ENCODE peak calls at places on chromosomes 13 and 19, in ten cellular contexts. One of them, this sample, is unnamed. For H3K36me3, the result is how much of the 10 kb centered on the place peaks cover.

GRCh38 chr19:58399903-58400637 is 4.6 kb downstream of the RNF225 start:
- DNase-seq in colonic mucosa: no peak
- DNase-seq in CD4-positive, alpha-beta memory T cell: no peak
- DNase-seq in neural progenitor cell: no peak
- DNase-seq in adipocyte: no peak
- DNase-seq in ovary: no peak
- DNase-seq in GM23248: peak
- DNase-seq in IMR-90: no peak
- DNase-seq in GM23338: no peak
- DNase-seq in iPS DF 6.9: no peak
- DNase-seq in this sample: no peak

GRCh38 chr19:741506-742131 is 9.3 kb upstream of the MISP start:
- DNase-seq in GM23248: no peak
- DNase-seq in iPS DF 6.9: peak
- DNase-seq in ovary: peak
- DNase-seq in GM23338: peak
- DNase-seq in adipocyte: no peak
- DNase-seq in colonic mucosa: no peak
- DNase-seq in CD4-positive, alpha-beta memory T cell: no peak
- DNase-seq in neural progenitor cell: peak
- DNase-seq in IMR-90: no peak
- DNase-seq in this sample: no peak

GRCh38 chr19:14085309-14085995 is at the start of gene C19orf67:
- DNase-seq in IMR-90: no peak
- DNase-seq in GM23338: peak
- DNase-seq in GM23248: no peak
- DNase-seq in iPS DF 6.9: no peak
- DNase-seq in ovary: no peak
- DNase-seq in neural progenitor cell: peak
- DNase-seq in adipocyte: no peak
- DNase-seq in CD4-positive, alpha-beta memory T cell: no peak
- DNase-seq in colonic mucosa: no peak
- DNase-seq in this sample: no peak

GRCh38 chr13:59633290-59633689 is 530.4 kb downstream of the DIAPH3 start:
- DNase-seq in iPS DF 6.9: no peak
- DNase-seq in colonic mucosa: no peak
- DNase-seq in ovary: no peak
- DNase-seq in CD4-positive, alpha-beta memory T cell: no peak
- DNase-seq in neural progenitor cell: no peak
- DNase-seq in IMR-90: no peak
- DNase-seq in GM23338: no peak
- DNase-seq in GM23248: no peak
- DNase-seq in adipocyte: no peak
- DNase-seq in this sample: no peak

GRCh38 chr13:24272452-24273161 is 36.8 kb upstream of the C1QTNF9 start:
- DNase-seq in adipocyte: no peak
- DNase-seq in colonic mucosa: peak
- DNase-seq in GM23338: no peak
- DNase-seq in CD4-positive, alpha-beta memory T cell: peak
- DNase-seq in neural progenitor cell: no peak
- DNase-seq in iPS DF 6.9: no peak
- DNase-seq in ovary: peak
- DNase-seq in IMR-90: no peak
- DNase-seq in GM23248: no peak
- DNase-seq in this sample: no peak

GRCh38 chr13:98214008-98214643 is 37.1 kb upstream of the RNF113B start:
- DNase-seq in CD4-positive, alpha-beta memory T cell: no peak
- DNase-seq in GM23248: peak
- DNase-seq in iPS DF 6.9: no peak
- DNase-seq in adipocyte: no peak
- DNase-seq in ovary: peak
- DNase-seq in IMR-90: peak
- DNase-seq in colonic mucosa: no peak
- DNase-seq in neural progenitor cell: no peak
- DNase-seq in GM23338: no peak
- DNase-seq in this sample: no peak

GRCh38 chr19:1566392-1567115 is 1.6 kb downstream of the MEX3D start:
- DNase-seq in IMR-90: peak
- DNase-seq in GM23338: peak
- DNase-seq in ovary: peak
- DNase-seq in colonic mucosa: peak
- DNase-seq in GM23248: peak
- DNase-seq in adipocyte: peak
- DNase-seq in neural progenitor cell: peak
- DNase-seq in CD4-positive, alpha-beta memory T cell: no peak
- DNase-seq in iPS DF 6.9: no peak
- DNase-seq in this sample: peak

GRCh38 chr19:17706750-17707181 is 12.5 kb upstream of the MAP1S start:
- DNase-seq in GM23338: peak
- DNase-seq in ovary: no peak
- DNase-seq in IMR-90: peak
- DNase-seq in adipocyte: peak
- DNase-seq in iPS DF 6.9: no peak
- DNase-seq in CD4-positive, alpha-beta memory T cell: no peak
- DNase-seq in neural progenitor cell: peak
- DNase-seq in GM23248: peak
- DNase-seq in colonic mucosa: no peak
- DNase-seq in this sample: no peak

GRCh38 chr13:40611635-40612422 is 54.6 kb downstream of the FOXO1 start:
- DNase-seq in neural progenitor cell: no peak
- DNase-seq in adipocyte: no peak
- DNase-seq in IMR-90: no peak
- DNase-seq in ovary: no peak
- DNase-seq in CD4-positive, alpha-beta memory T cell: no peak
- DNase-seq in GM23248: no peak
- DNase-seq in GM23338: no peak
- DNase-seq in colonic mucosa: no peak
- DNase-seq in iPS DF 6.9: no peak
- DNase-seq in this sample: no peak

GRCh38 chr19:48982280-48982679 is 10.8 kb downstream of the GYS1 start:
- DNase-seq in neural progenitor cell: peak
- DNase-seq in GM23248: peak
- DNase-seq in iPS DF 6.9: no peak
- DNase-seq in GM23338: peak
- DNase-seq in ovary: no peak
- DNase-seq in IMR-90: no peak
- DNase-seq in adipocyte: no peak
- DNase-seq in CD4-positive, alpha-beta memory T cell: no peak
- DNase-seq in colonic mucosa: no peak
- DNase-seq in this sample: no peak
- H3K36me3 ChIP-seq in neural progenitor cell: under half
- H3K36me3 ChIP-seq in GM23248: half or more
- H3K36me3 ChIP-seq in iPS DF 6.9: under half
- H3K36me3 ChIP-seq in GM23338: under half
- H3K36me3 ChIP-seq in ovary: under half
- H3K36me3 ChIP-seq in IMR-90: half or more
- H3K36me3 ChIP-seq in adipocyte: half or more
- H3K36me3 ChIP-seq in CD4-positive, alpha-beta memory T cell: under half
- H3K36me3 ChIP-seq in colonic mucosa: under half
- H3K36me3 ChIP-seq in this sample: under half

DNA sequence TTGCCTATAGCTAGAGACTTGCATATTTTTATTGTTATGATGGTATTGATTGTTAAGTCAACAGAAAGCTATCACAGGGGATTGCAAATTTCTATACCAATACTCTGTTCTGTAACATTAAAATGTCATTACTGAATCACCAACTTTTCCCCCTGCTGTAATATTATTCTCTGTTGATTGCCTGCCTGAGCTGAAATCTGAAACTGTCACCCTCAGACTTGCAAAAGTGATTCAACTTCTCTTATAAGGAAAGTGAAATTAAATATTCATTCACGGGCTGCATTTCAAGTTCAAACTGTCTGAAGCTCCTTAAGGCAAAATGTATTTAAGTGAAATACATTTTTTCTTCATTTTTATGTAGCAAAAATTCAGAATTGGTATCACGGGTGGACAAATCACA is 723.2 kb downstream of the PCDH9 start:
- DNase-seq in ovary: no peak
- DNase-seq in GM23248: no peak
- DNase-seq in iPS DF 6.9: no peak
- DNase-seq in neural progenitor cell: no peak
- DNase-seq in adipocyte: peak
- DNase-seq in IMR-90: peak
- DNase-seq in GM23338: no peak
- DNase-seq in colonic mucosa: no peak
- DNase-seq in CD4-positive, alpha-beta memory T cell: no peak
- DNase-seq in this sample: no peak
- H3K4me3 ChIP-seq in ovary: no peak
- H3K4me3 ChIP-seq in GM23248: no peak
- H3K4me3 ChIP-seq in iPS DF 6.9: no peak
- H3K4me3 ChIP-seq in neural progenitor cell: no peak
- H3K4me3 ChIP-seq in adipocyte: peak
- H3K4me3 ChIP-seq in IMR-90: no peak
- H3K4me3 ChIP-seq in GM23338: no peak
- H3K4me3 ChIP-seq in colonic mucosa: no peak
- H3K4me3 ChIP-seq in CD4-positive, alpha-beta memory T cell: no peak
- H3K4me3 ChIP-seq in this sample: no peak

DNA sequence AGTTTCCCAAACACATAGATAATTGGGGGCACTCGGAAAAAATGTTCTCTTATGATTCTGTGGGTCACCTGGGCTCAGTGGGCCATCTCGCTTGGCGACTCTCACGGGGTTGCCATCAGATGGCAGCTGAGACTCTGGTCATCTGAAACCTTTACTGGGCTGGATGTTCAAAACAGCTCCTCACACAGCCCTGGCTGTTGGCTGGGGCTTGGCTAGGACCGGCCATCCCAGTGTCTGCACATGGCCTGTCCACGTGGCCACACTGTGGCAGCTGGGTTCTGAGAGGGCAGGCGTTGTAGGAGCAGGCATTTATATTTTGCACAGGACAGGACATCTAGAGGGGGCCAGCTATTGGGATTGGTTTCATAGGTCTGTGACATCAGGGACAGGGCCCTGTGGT is 15.5 kb downstream of the MED25 start:
- DNase-seq in adipocyte: no peak
- DNase-seq in IMR-90: no peak
- DNase-seq in neural progenitor cell: no peak
- DNase-seq in iPS DF 6.9: no peak
- DNase-seq in GM23248: no peak
- DNase-seq in CD4-positive, alpha-beta memory T cell: no peak
- DNase-seq in colonic mucosa: no peak
- DNase-seq in ovary: no peak
- DNase-seq in GM23338: no peak
- DNase-seq in this sample: no peak
- H3K36me3 ChIP-seq in adipocyte: half or more
- H3K36me3 ChIP-seq in IMR-90: half or more
- H3K36me3 ChIP-seq in neural progenitor cell: under half
- H3K36me3 ChIP-seq in iPS DF 6.9: under half
- H3K36me3 ChIP-seq in GM23248: under half
- H3K36me3 ChIP-seq in CD4-positive, alpha-beta memory T cell: half or more
- H3K36me3 ChIP-seq in colonic mucosa: under half
- H3K36me3 ChIP-seq in ovary: under half
- H3K36me3 ChIP-seq in GM23338: under half
- H3K36me3 ChIP-seq in this sample: under half

GRCh38 chr13:95267662-95268369 is 33.4 kb downstream of the ABCC4 start:
- DNase-seq in colonic mucosa: peak
- DNase-seq in GM23248: peak
- DNase-seq in adipocyte: peak
- DNase-seq in ovary: no peak
- DNase-seq in GM23338: no peak
- DNase-seq in CD4-positive, alpha-beta memory T cell: no peak
- DNase-seq in neural progenitor cell: no peak
- DNase-seq in IMR-90: peak
- DNase-seq in iPS DF 6.9: no peak
- DNase-seq in this sample: no peak

GRCh38 chr13:95262837-95263381 is 38.3 kb downstream of the ABCC4 start:
- DNase-seq in adipocyte: no peak
- DNase-seq in neural progenitor cell: no peak
- DNase-seq in CD4-positive, alpha-beta memory T cell: no peak
- DNase-seq in GM23338: no peak
- DNase-seq in colonic mucosa: no peak
- DNase-seq in ovary: no peak
- DNase-seq in iPS DF 6.9: no peak
- DNase-seq in GM23248: no peak
- DNase-seq in IMR-90: no peak
- DNase-seq in this sample: no peak

GRCh38 chr13:95261956-95262355 is 39.3 kb downstream of the ABCC4 start:
- DNase-seq in iPS DF 6.9: no peak
- DNase-seq in ovary: no peak
- DNase-seq in GM23338: no peak
- DNase-seq in adipocyte: no peak
- DNase-seq in colonic mucosa: no peak
- DNase-seq in IMR-90: no peak
- DNase-seq in GM23248: no peak
- DNase-seq in neural progenitor cell: no peak
- DNase-seq in CD4-positive, alpha-beta memory T cell: no peak
- DNase-seq in this sample: no peak

GRCh38 chr13:95260031-95260525 is 41.2 kb downstream of the ABCC4 start:
- DNase-seq in neural progenitor cell: no peak
- DNase-seq in colonic mucosa: no peak
- DNase-seq in IMR-90: no peak
- DNase-seq in GM23338: no peak
- DNase-seq in ovary: no peak
- DNase-seq in GM23248: no peak
- DNase-seq in CD4-positive, alpha-beta memory T cell: no peak
- DNase-seq in adipocyte: no peak
- DNase-seq in iPS DF 6.9: no peak
- DNase-seq in this sample: no peak

GRCh38 chr13:95264225-95264624 is 37.0 kb downstream of the ABCC4 start:
- DNase-seq in GM23338: no peak
- DNase-seq in GM23248: no peak
- DNase-seq in adipocyte: no peak
- DNase-seq in IMR-90: no peak
- DNase-seq in colonic mucosa: no peak
- DNase-seq in iPS DF 6.9: no peak
- DNase-seq in neural progenitor cell: no peak
- DNase-seq in ovary: no peak
- DNase-seq in CD4-positive, alpha-beta memory T cell: no peak
- DNase-seq in this sample: no peak
- H3K4me3 ChIP-seq in GM23338: no peak
- H3K4me3 ChIP-seq in GM23248: no peak
- H3K4me3 ChIP-seq in adipocyte: no peak
- H3K4me3 ChIP-seq in IMR-90: no peak
- H3K4me3 ChIP-seq in colonic mucosa: no peak
- H3K4me3 ChIP-seq in iPS DF 6.9: no peak
- H3K4me3 ChIP-seq in neural progenitor cell: no peak
- H3K4me3 ChIP-seq in ovary: no peak
- H3K4me3 ChIP-seq in CD4-positive, alpha-beta memory T cell: no peak
- H3K4me3 ChIP-seq in this sample: no peak